ENCODE peak calls at places on chromosomes 1 and 21, in six cellular contexts. R is H1, Z is HCT116, W is HepG2, T is K562, E is GM12878. N is an unnamed sample.

GRCh38 chr1:240635466-240636256 is 23.7 kb upstream of the GREM2 start:
- DNase-seq in R (no peak), Z (no peak), E (no peak), T (no peak), W (no peak), N (no peak)

GRCh38 chr1:7107109-7107830 is 322.0 kb downstream of the CAMTA1 start:
- DNase-seq in E (no peak), R (no peak), W (no peak), Z (no peak), T (no peak), N (no peak)

GRCh38 chr1:1211541-1212511 is 2.1 kb downstream of the TNFRSF4 start:
- DNase-seq in W (no peak), T (no peak), E (no peak), R (no peak), Z (no peak), N (no peak)

GRCh38 chr1:212920246-212920645 is 30.1 kb upstream of the VASH2 start:
- DNase-seq in W (no peak), E (no peak), T (no peak), Z (no peak), R (no peak), N (no peak)

GRCh38 chr1:115463347-115463746 is 125.3 kb upstream of the NGF start:
- DNase-seq in Z (no peak), W (no peak), R (peak), T (no peak), E (no peak), N (no peak)

GRCh38 chr21:26366781-26367180 is 196.2 kb upstream of the APP start:
- DNase-seq in Z (no peak), E (no peak), R (no peak), W (no peak), T (no peak), N (no peak)

GRCh38 chr1:25565188-25565591 is 21.8 kb downstream of the LDLRAP1 start:
- DNase-seq in Z (no peak), E (no peak), T (no peak), R (no peak), W (no peak), N (no peak)

GRCh38 chr1:71071720-71072119 is 9.1 kb downstream of the ZRANB2 start:
- DNase-seq in Z (no peak), W (no peak), T (no peak), E (no peak), R (no peak), N (no peak)

GRCh38 chr1:160375788-160376524 is 9.1 kb downstream of the NHLH1 start:
- DNase-seq in T (peak), E (no peak), W (peak), Z (no peak), R (no peak), N (peak)

GRCh38 chr1:178774263-178774662 is 49.2 kb downstream of the RALGPS2 start:
- DNase-seq in E (no peak), Z (no peak), T (peak), R (no peak), W (peak), N (no peak)

GRCh38 chr1:201570886-201571624 is 32.1 kb downstream of the NAV1 start:
- DNase-seq in Z (no peak), T (peak), R (no peak), E (no peak), W (no peak), N (no peak)

GRCh38 chr1:235503333-235504121 is 725 bp downstream of the B3GALNT2 start:
- DNase-seq in Z (no peak), R (no peak), T (peak), E (no peak), W (peak), N (peak)

GRCh38 chr1:201792534-201793305 is 36.2 kb upstream of the IPO9 start:
- DNase-seq in Z (peak), R (peak), E (no peak), W (peak), T (peak), N (peak)

GRCh38 chr1:38587734-38588133 is 271.8 kb downstream of the RRAGC start:
- DNase-seq in Z (no peak), T (no peak), E (no peak), R (no peak), W (no peak), N (no peak)

GRCh38 chr21:18164933-18165332 is 79.7 kb upstream of the CHODL start:
- DNase-seq in R (no peak), W (no peak), T (no peak), E (no peak), Z (no peak), N (no peak)

GRCh38 chr1:68706639-68707317 is 209.9 kb upstream of the DEPDC1 start:
- DNase-seq in E (no peak), Z (no peak), W (no peak), T (no peak), R (no peak), N (no peak)

GRCh38 chr1:9842073-9842711 is 18.4 kb upstream of the CLSTN1 start:
- DNase-seq in Z (no peak), W (no peak), R (no peak), E (no peak), T (no peak), N (no peak)

GRCh38 chr1:156652131-156652991 is 10.4 kb downstream of the BCAN start:
- DNase-seq in W (no peak), R (peak), Z (no peak), T (peak), E (no peak), N (no peak)

GRCh38 chr1:164611754-164612642 is 53.0 kb downstream of the PBX1 start:
- DNase-seq in E (no peak), Z (peak), T (no peak), W (peak), R (no peak), N (no peak)

GRCh38 chr1:234139966-234140365 is 233.3 kb upstream of the COA6 start:
- DNase-seq in T (no peak), Z (no peak), R (no peak), E (no peak), W (peak), N (no peak)

GRCh38 chr1:63323866-63324778 is 1.8 kb downstream of the FOXD3 start:
- DNase-seq in T (no peak), W (no peak), E (no peak), R (peak), Z (no peak), N (no peak)

GRCh38 chr1:120178799-120179419 is 2.6 kb upstream of the SEC22B start:
- DNase-seq in T (peak), R (no peak), E (no peak), Z (no peak), W (no peak), N (no peak)

GRCh38 chr1:12383786-12384185 is 154.0 kb downstream of the VPS13D start:
- DNase-seq in R (no peak), E (no peak), T (no peak), W (no peak), Z (no peak), N (no peak)

GRCh38 chr1:238642231-238642630 is 744.1 kb upstream of the CHRM3 start:
- DNase-seq in R (no peak), E (no peak), T (no peak), W (no peak), Z (no peak), N (no peak)

GRCh38 chr1:83857108-83857507 is 141.8 kb downstream of the TTLL7 start:
- DNase-seq in T (no peak), Z (no peak), W (no peak), E (no peak), R (no peak), N (no peak)

GRCh38 chr1:222060247-222060851 is 318.5 kb upstream of the DUSP10 start:
- DNase-seq in Z (no peak), E (no peak), T (no peak), W (no peak), R (no peak), N (no peak)

GRCh38 chr1:201032408-201032807 is 8.9 kb upstream of the KIF21B start:
- DNase-seq in R (no peak), E (no peak), W (no peak), T (no peak), Z (no peak), N (no peak)

GRCh38 chr21:44921928-44922327 is 1.2 kb upstream of the ITGB2 start:
- DNase-seq in E (no peak), Z (no peak), W (no peak), R (no peak), T (no peak), N (no peak)

GRCh38 chr1:52842643-52843310 is at the start of gene ZYG11A:
- DNase-seq in W (peak), R (peak), Z (no peak), T (peak), E (no peak), N (peak)

GRCh38 chr1:10599194-10599861 is 124.6 kb downstream of the PEX14 start:
- DNase-seq in Z (peak), W (peak), R (peak), T (no peak), E (no peak), N (no peak)

GRCh38 chr1:48552420-48552819 is 80.4 kb upstream of the SPATA6 start:
- DNase-seq in R (peak), T (peak), E (no peak), W (peak), Z (peak), N (peak)

GRCh38 chr21:33682992-33683627 is 40.8 kb downstream of the ITSN1 start:
- DNase-seq in E (no peak), Z (peak), R (no peak), W (peak), T (peak), N (peak)

GRCh38 chr1:180167021-180167701 is 12.5 kb downstream of the QSOX1 start:
- DNase-seq in R (no peak), W (no peak), Z (no peak), E (no peak), T (no peak), N (no peak)

GRCh38 chr1:89125571-89126233 is at the start of gene GBP2:
- DNase-seq in W (peak), E (peak), Z (no peak), R (no peak), T (peak), N (no peak)

GRCh38 chr21:28762357-28762735 is 230.3 kb downstream of the LTN1 start:
- DNase-seq in T (no peak), E (no peak), W (no peak), R (no peak), Z (no peak), N (no peak)

GRCh38 chr1:113073457-113073950 is 506 bp downstream of the LRIG2 start:
- DNase-seq in E (no peak), W (peak), R (no peak), T (peak), Z (no peak), N (peak)

GRCh38 chr1:198529414-198529813 is 11.1 kb downstream of the ATP6V1G3 start:
- DNase-seq in R (no peak), T (no peak), E (no peak), Z (no peak), W (no peak), N (no peak)

GRCh38 chr1:24427469-24427862 is 11.9 kb downstream of the NIPAL3 start:
- DNase-seq in R (no peak), W (no peak), Z (no peak), E (no peak), T (no peak), N (no peak)

DNA sequence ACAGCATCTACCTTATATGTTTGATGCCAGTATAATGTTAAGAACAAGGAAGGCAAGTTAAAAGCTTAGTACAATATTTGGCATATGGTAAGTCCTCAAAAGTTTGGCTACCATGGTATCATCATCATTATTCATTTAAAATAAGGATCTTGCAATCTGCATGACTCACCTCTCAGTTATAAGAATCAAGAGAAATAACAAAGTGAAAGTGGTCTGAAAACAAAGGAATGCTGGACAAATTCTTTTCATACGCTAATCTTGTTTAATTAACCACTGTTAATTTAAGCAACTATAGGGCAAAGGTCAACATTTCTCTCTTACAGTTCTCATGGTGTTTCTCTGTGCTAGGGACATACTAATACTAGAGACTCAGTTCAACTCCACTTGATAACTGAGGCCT is 13.0 kb upstream of the CLDN19 start:
- DNase-seq in W (no peak), T (no peak), Z (no peak), E (no peak), R (no peak), N (no peak)
- TF ChIP-seq ZNF274 in W (no peak), T (no peak), Z (no peak), E (no peak), R (no peak), N (no peak)

GRCh38 chr1:204409878-204410763 is 1.5 kb downstream of the PPP1R15B start:
- DNase-seq in R (no peak), Z (no peak), E (no peak), W (no peak), T (peak), N (no peak)

GRCh38 chr1:204408602-204409001 is 3.0 kb downstream of the PPP1R15B start:
- DNase-seq in W (no peak), R (no peak), T (no peak), E (no peak), Z (no peak), N (no peak)

GRCh38 chr1:204408074-204408507 is 3.5 kb downstream of the PPP1R15B start:
- DNase-seq in Z (no peak), E (no peak), W (no peak), R (peak), T (peak), N (no peak)

GRCh38 chr1:204407314-204407971 is 4.2 kb downstream of the PPP1R15B start:
- DNase-seq in W (no peak), Z (no peak), T (no peak), E (no peak), R (no peak), N (no peak)

DNA sequence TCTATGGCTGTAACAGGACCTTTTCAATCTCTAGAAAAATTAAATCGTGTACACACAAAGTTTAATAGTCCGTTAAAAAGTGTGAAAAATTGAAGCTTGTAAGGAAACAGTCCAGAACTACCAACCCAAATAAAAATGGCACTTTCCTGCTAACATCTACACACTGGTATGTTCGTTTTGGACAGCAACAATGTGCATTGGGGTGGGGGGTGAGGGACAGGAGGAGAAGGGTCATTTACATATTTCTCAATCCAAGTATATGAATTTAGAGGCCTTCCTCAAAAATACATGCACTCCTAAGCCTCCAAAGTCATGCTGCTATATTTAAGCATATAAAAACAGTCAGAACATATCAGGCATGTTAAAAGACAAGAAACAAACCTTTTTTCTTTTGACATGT is 2.5 kb downstream of the PPP1R15B start:
- DNase-seq in R (no peak), W (no peak), T (peak), E (no peak), Z (no peak), N (no peak)
- TF ChIP-seq ZNF274 in R (no peak), W (no peak), T (no peak), E (no peak), Z (no peak), N (no peak)

GRCh38 chr1:203858055-203858454 is 3.3 kb upstream of the SNRPE start:
- DNase-seq in W (no peak), T (no peak), Z (no peak), R (no peak), E (no peak), N (no peak)
- TF ChIP-seq ZNF274 in W (no peak), T (no peak), Z (no peak), R (no peak), E (no peak), N (no peak)

GRCh38 chr1:117796226-117796625 is 133.2 kb downstream of the GDAP2 start:
- DNase-seq in W (no peak), E (no peak), Z (no peak), T (no peak), R (no peak), N (no peak)

GRCh38 chr1:117794073-117794472 is 135.3 kb downstream of the GDAP2 start:
- DNase-seq in T (no peak), Z (no peak), E (no peak), W (no peak), R (no peak), N (no peak)

GRCh38 chr1:117793396-117793795 is 136.0 kb downstream of the GDAP2 start:
- DNase-seq in W (no peak), Z (no peak), T (no peak), E (no peak), R (no peak), N (no peak)

GRCh38 chr1:117795792-117796191 is 133.6 kb downstream of the GDAP2 start:
- DNase-seq in T (no peak), R (no peak), E (no peak), Z (no peak), W (no peak), N (no peak)

GRCh38 chr1:117795190-117795589 is 134.2 kb downstream of the GDAP2 start:
- DNase-seq in W (no peak), R (no peak), T (peak), E (no peak), Z (no peak), N (no peak)
- TF ChIP-seq ZNF274 in W (no peak), R (no peak), T (no peak), E (no peak), Z (no peak), N (no peak)

DNA sequence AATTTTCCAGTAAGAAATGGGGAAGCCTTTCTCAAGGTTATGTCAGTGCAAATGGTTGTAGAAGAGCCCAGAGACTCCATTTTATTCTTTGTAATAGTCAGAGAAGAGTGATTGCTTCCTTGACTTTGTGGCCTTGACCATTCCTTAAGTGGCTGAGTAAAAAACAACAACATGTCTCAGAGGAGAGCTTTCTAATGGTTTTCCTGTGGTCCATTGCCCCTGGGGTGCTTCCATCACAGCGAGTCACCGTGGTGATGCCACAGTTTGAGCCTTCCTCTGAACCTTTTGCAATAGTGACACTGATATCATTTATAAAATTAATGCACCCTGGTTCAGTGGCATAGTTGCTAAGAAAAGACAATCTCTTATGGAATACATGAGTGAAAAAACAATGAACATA is 38.6 kb downstream of the PAPPA2 start:
- DNase-seq in T (no peak), R (no peak), Z (no peak), W (no peak), E (no peak), N (no peak)
- TF ChIP-seq ZNF274 in T (no peak), R (no peak), Z (no peak), W (no peak), E (no peak), N (no peak)

GRCh38 chr1:78645728-78646127 is 3.9 kb upstream of the IFI44 start:
- DNase-seq in T (no peak), Z (no peak), W (no peak), E (no peak), R (no peak), N (no peak)
- TF ChIP-seq ZNF274 in T (no peak), Z (no peak), W (no peak), E (no peak), R (no peak), N (no peak)

GRCh38 chr1:109827986-109828385 is 64.3 kb upstream of the EPS8L3 start:
- DNase-seq in W (no peak), R (no peak), E (no peak), Z (no peak), T (no peak), N (no peak)

GRCh38 chr1:109837852-109838570 is 72.6 kb upstream of the CSF1 start:
- DNase-seq in E (no peak), Z (no peak), W (no peak), R (no peak), T (no peak), N (no peak)

GRCh38 chr1:109828756-109829505 is 65.2 kb upstream of the EPS8L3 start:
- DNase-seq in E (no peak), T (no peak), R (no peak), W (no peak), Z (no peak), N (no peak)

GRCh38 chr1:109834951-109835350 is 71.2 kb upstream of the EPS8L3 start:
- DNase-seq in E (no peak), T (peak), W (no peak), Z (no peak), R (no peak), N (no peak)

GRCh38 chr1:109832935-109833334 is 69.2 kb upstream of the EPS8L3 start:
- DNase-seq in T (no peak), Z (no peak), R (peak), E (no peak), W (no peak), N (peak)
- TF ChIP-seq ZNF274 in T (no peak), Z (no peak), R (no peak), E (no peak), W (no peak), N (no peak)

N was measured in NT2/D1.